ENCODE peak calls at places on chromosomes 1 and 21, in ten cellular contexts. W is HepG2, K is posterior cingulate gyrus, B is uterus, V is HTR-8/SVneo, L is renal cortical epithelial cell, I is mucosa of descending colon, N is amniotic stem cell, G is coronary artery, Z is hepatocyte. S is an unnamed sample.

GRCh38 chr1:108082741-108083562 is 117.2 kb downstream of the SLC25A24 start:
- DNase-seq in W (no peak), K (no peak), B (no peak), V (no peak), L (no peak), I (no peak), N (no peak), G (no peak), Z (no peak), S (no peak)

GRCh38 chr1:163084330-163084729 is 15.2 kb downstream of the RGS4 start:
- DNase-seq in W (no peak), K (no peak), B (no peak), V (no peak), L (peak), I (no peak), N (no peak), G (no peak), Z (no peak), S (no peak)

GRCh38 chr1:19735419-19736127 is 64.1 kb downstream of the TMCO4 start:
- DNase-seq in W (no peak), K (no peak), B (peak), V (peak), L (peak), I (no peak), N (peak), G (no peak), Z (no peak), S (peak)

GRCh38 chr1:98493469-98493868 is 168.1 kb upstream of the SNX7 start:
- DNase-seq in W (no peak), K (no peak), B (no peak), V (no peak), L (no peak), I (no peak), N (no peak), G (no peak), Z (no peak), S (no peak)

GRCh38 chr1:38860464-38860816 is 868 bp upstream of the RRAGC start:
- DNase-seq in W (peak), K (no peak), B (no peak), V (no peak), L (no peak), I (no peak), N (no peak), G (no peak), Z (no peak), S (no peak)

GRCh38 chr21:20086508-20086907 is 911.7 kb upstream of the NCAM2 start:
- DNase-seq in W (no peak), K (no peak), B (no peak), V (no peak), L (no peak), I (no peak), N (no peak), G (no peak), Z (no peak), S (no peak)

GRCh38 chr1:101238041-101238515 is 1.3 kb downstream of the S1PR1 start:
- DNase-seq in W (no peak), K (no peak), B (no peak), V (no peak), L (no peak), I (peak), N (no peak), G (no peak), Z (no peak), S (no peak)

GRCh38 chr1:93810316-93810715 is 68.7 kb downstream of the DNTTIP2 start:
- DNase-seq in W (no peak), K (no peak), B (no peak), V (no peak), L (no peak), I (no peak), N (no peak), G (no peak), Z (no peak), S (no peak)

GRCh38 chr1:46039571-46040052 is 92.8 kb downstream of the PIK3R3 start:
- DNase-seq in W (no peak), K (no peak), B (no peak), V (peak), L (peak), I (no peak), N (no peak), G (no peak), Z (no peak), S (no peak)

GRCh38 chr1:21241761-21242581 is 48.3 kb downstream of the ECE1 start:
- DNase-seq in W (no peak), K (no peak), B (no peak), V (no peak), L (no peak), I (no peak), N (no peak), G (no peak), Z (no peak), S (peak)

GRCh38 chr1:92125204-92125603 is 45.1 kb downstream of the BTBD8 start:
- DNase-seq in W (no peak), K (no peak), B (no peak), V (no peak), L (no peak), I (no peak), N (no peak), G (no peak), Z (no peak), S (no peak)

GRCh38 chr1:117671781-117672501 is 66.1 kb downstream of the TENT5C start:
- DNase-seq in W (peak), K (peak), B (peak), V (no peak), L (peak), I (no peak), N (no peak), G (peak), Z (peak), S (peak)

GRCh38 chr1:212683357-212683722 is 16.3 kb downstream of the BATF3 start:
- DNase-seq in W (no peak), K (peak), B (no peak), V (no peak), L (no peak), I (peak), N (no peak), G (peak), Z (no peak), S (no peak)

GRCh38 chr1:112637257-112638108 is 17.9 kb downstream of the CAPZA1 start:
- DNase-seq in W (peak), K (no peak), B (no peak), V (no peak), L (peak), I (no peak), N (no peak), G (no peak), Z (no peak), S (no peak)

GRCh38 chr1:85325920-85326319 is 49.5 kb upstream of the BCL10 start:
- DNase-seq in W (peak), K (no peak), B (no peak), V (no peak), L (peak), I (no peak), N (no peak), G (no peak), Z (peak), S (no peak)

GRCh38 chr1:242535986-242536385 is 11.5 kb upstream of the PLD5 start:
- DNase-seq in W (no peak), K (no peak), B (no peak), V (no peak), L (no peak), I (no peak), N (no peak), G (no peak), Z (no peak), S (no peak)

GRCh38 chr1:90810681-90811080 is 93.6 kb upstream of the BARHL2 start:
- DNase-seq in W (no peak), K (no peak), B (no peak), V (no peak), L (no peak), I (no peak), N (no peak), G (no peak), Z (no peak), S (no peak)

GRCh38 chr1:167105150-167105840 is 11.4 kb downstream of the STYXL2 start:
- DNase-seq in W (no peak), K (no peak), B (no peak), V (no peak), L (peak), I (no peak), N (no peak), G (no peak), Z (no peak), S (no peak)

GRCh38 chr1:7462627-7463026 is 308.5 kb upstream of the VAMP3 start:
- DNase-seq in W (no peak), K (no peak), B (no peak), V (no peak), L (peak), I (no peak), N (no peak), G (no peak), Z (no peak), S (no peak)

GRCh38 chr1:156477526-156478249 is 22.9 kb downstream of the MEF2D start:
- DNase-seq in W (no peak), K (no peak), B (no peak), V (no peak), L (no peak), I (no peak), N (no peak), G (no peak), Z (no peak), S (no peak)

GRCh38 chr21:17585875-17586450 is 26.7 kb downstream of the BTG3 start:
- DNase-seq in W (peak), K (no peak), B (no peak), V (peak), L (peak), I (no peak), N (no peak), G (no peak), Z (peak), S (no peak)

GRCh38 chr1:229882621-229883020 is 184.4 kb upstream of the GALNT2 start:
- DNase-seq in W (no peak), K (no peak), B (no peak), V (no peak), L (no peak), I (no peak), N (no peak), G (no peak), Z (no peak), S (no peak)

GRCh38 chr1:153417136-153417888 is 992 bp downstream of the S100A7A start:
- DNase-seq in W (no peak), K (no peak), B (no peak), V (no peak), L (no peak), I (no peak), N (no peak), G (peak), Z (no peak), S (no peak)

GRCh38 chr21:25898671-25899070 is 163.9 kb downstream of the GABPA start:
- DNase-seq in W (no peak), K (no peak), B (no peak), V (no peak), L (no peak), I (no peak), N (no peak), G (no peak), Z (no peak), S (no peak)

GRCh38 chr1:30216602-30217001 is 506.8 kb downstream of the MATN1 start:
- DNase-seq in W (no peak), K (no peak), B (no peak), V (no peak), L (no peak), I (no peak), N (no peak), G (no peak), Z (no peak), S (no peak)

GRCh38 chr21:27759820-27760219 is 792.9 kb upstream of the ADAMTS5 start:
- DNase-seq in W (no peak), K (no peak), B (no peak), V (no peak), L (no peak), I (no peak), N (no peak), G (no peak), Z (peak), S (no peak)

GRCh38 chr1:74356493-74356892 is 121.3 kb downstream of the TNNI3K start:
- DNase-seq in W (peak), K (no peak), B (no peak), V (no peak), L (no peak), I (no peak), N (peak), G (no peak), Z (peak), S (no peak)

GRCh38 chr21:42102063-42102462 is 30.9 kb downstream of the UMODL1 start:
- DNase-seq in W (no peak), K (no peak), B (no peak), V (no peak), L (peak), I (no peak), N (no peak), G (no peak), Z (peak), S (no peak)

GRCh38 chr21:41817228-41817627 is 50.4 kb upstream of the RIPK4 start:
- DNase-seq in W (peak), K (peak), B (peak), V (peak), L (peak), I (no peak), N (peak), G (peak), Z (peak), S (peak)